ENCODE peak calls at places on chromosomes 12 and 14, in six cellular contexts. V is activated CD4-positive, alpha-beta T cell treated with anti-CD3 and anti-CD28 coated beads, Interleukin-2, amount 50 U/mL, for 4 hours; F is CD8-positive, alpha-beta T cell; Y is NCI-H69; E is naive thymus-derived CD8-positive, alpha-beta T cell; B is cardiac fibroblast. T is an unnamed sample.
A peak's percentile ranks its signal among the peaks of the same experiment; 100 is the strongest.

GRCh38 chr12:122871851-122872785 is 23.8 kb downstream of the VPS37B start:
- DNase-seq in B (peak; percentile 80), V (peak; percentile 31), Y (peak; percentile 99), F (peak; percentile 36), E (no peak), T (peak; percentile 18)

GRCh38 chr14:31876741-31877140 is 200.4 kb upstream of the ARHGAP5 start:
- DNase-seq in Y (no peak), F (no peak), V (no peak), E (no peak), B (no peak), T (no peak)

GRCh38 chr12:74071182-74071581 is 466.5 kb upstream of the ATXN7L3B start:
- DNase-seq in F (no peak), E (no peak), V (no peak), B (no peak), Y (no peak), T (no peak)

GRCh38 chr12:6312529-6313325 is 2.2 kb downstream of the PLEKHG6 start:
- DNase-seq in Y (peak; percentile 59), F (no peak), V (no peak), E (no peak), B (no peak), T (no peak)

GRCh38 chr12:57323402-57323801 is 72.4 kb upstream of the STAC3 start:
- DNase-seq in Y (no peak), V (no peak), E (no peak), B (no peak), F (no peak), T (peak; percentile 38)

GRCh38 chr14:71650187-71650586 is 282.0 kb upstream of the RGS6 start:
- DNase-seq in F (no peak), E (no peak), Y (no peak), V (no peak), B (no peak), T (no peak)

GRCh38 chr12:92439397-92439779 is 263.4 kb upstream of the PLEKHG7 start:
- DNase-seq in F (no peak), E (no peak), V (no peak), Y (peak; percentile 64), B (peak; percentile 79), T (peak; percentile 82)

GRCh38 chr12:33047666-33048065 is 151.1 kb upstream of the PKP2 start:
- DNase-seq in Y (no peak), E (no peak), B (no peak), F (no peak), V (no peak), T (no peak)

GRCh38 chr12:119659289-119659897 is 8.5 kb upstream of the PRKAB1 start:
- DNase-seq in E (peak; percentile 14), B (peak; percentile 31), V (peak; percentile 37), Y (peak; percentile 51), F (no peak), T (peak; percentile 18)

GRCh38 chr12:7929069-7929792 is 6.8 kb downstream of the SLC2A3 start:
- DNase-seq in F (no peak), Y (peak; percentile 1), B (no peak), E (no peak), V (no peak), T (no peak)

GRCh38 chr12:97267803-97268202 is 194.8 kb upstream of the RMST start:
- DNase-seq in V (no peak), B (no peak), E (no peak), F (no peak), Y (peak; percentile 61), T (no peak)

GRCh38 chr12:57433370-57433769 is 1.2 kb upstream of the INHBC start:
- DNase-seq in V (no peak), F (no peak), E (no peak), Y (no peak), B (no peak), T (no peak)